ENCODE peak calls at places on chromosome 19, in six cellular contexts. F is tibial artery, Q is HCT116, G is thoracic aorta, R is neuronal stem cell, B is Karpas-422. A is an unnamed sample.

GRCh38 chr19:5624741-5625140 is 1.9 kb downstream of the SAFB start:
- DNase-seq in F (no peak), Q (no peak), G (no peak), R (no peak), B (no peak), A (no peak)

GRCh38 chr19:24053601-24054000 is 33.4 kb upstream of the ZNF254 start:
- DNase-seq in F (no peak), Q (no peak), G (no peak), R (no peak), B (no peak), A (no peak)

GRCh38 chr19:13872695-13873389 is 4.1 kb upstream of the NANOS3 start:
- DNase-seq in F (no peak), Q (no peak), G (no peak), R (peak; percentile 75), B (peak; percentile 58), A (no peak)

GRCh38 chr19:42303101-42303464 is 659 bp upstream of the PAFAH1B3 start:
- DNase-seq in F (no peak), Q (no peak), G (no peak), R (no peak), B (no peak), A (no peak)

GRCh38 chr19:47225746-47226425 is 5.1 kb downstream of the BBC3 start:
- DNase-seq in F (peak; percentile 93), Q (no peak), G (peak; percentile 33), R (peak; percentile 87), B (peak; percentile 95), A (no peak)

GRCh38 chr19:28656644-28657043 is 556.3 kb downstream of the UQCRFS1 start:
- DNase-seq in F (no peak), Q (no peak), G (no peak), R (no peak), B (no peak), A (no peak)

GRCh38 chr19:55283548-55284393 is at the start of gene BRSK1:
- DNase-seq in F (no peak), Q (peak; percentile 26), G (no peak), R (peak; percentile 76), B (peak; percentile 87), A (no peak)

GRCh38 chr19:1648926-1649541 is 3.4 kb downstream of the TCF3 start:
- DNase-seq in F (no peak), Q (no peak), G (no peak), R (no peak), B (peak; percentile 68), A (no peak)

GRCh38 chr19:41697198-41697855 is 9.3 kb upstream of the CEACAM7 start:
- DNase-seq in F (peak; percentile 47), Q (no peak), G (no peak), R (no peak), B (no peak), A (no peak)

GRCh38 chr19:51327066-51327985 is 14.6 kb downstream of the VSIG10L start:
- DNase-seq in F (no peak), Q (no peak), G (no peak), R (peak; percentile 48), B (no peak), A (no peak)

GRCh38 chr19:29517412-29517811 is 8.4 kb upstream of the VSTM2B start:
- DNase-seq in F (no peak), Q (no peak), G (no peak), R (no peak), B (no peak), A (no peak)

GRCh38 chr19:53531457-53531856 is 6.5 kb upstream of the ZNF331 start:
- DNase-seq in F (no peak), Q (no peak), G (no peak), R (no peak), B (no peak), A (no peak)

GRCh38 chr19:55014714-55015113 is 23.4 kb downstream of the GP6 start:
- DNase-seq in F (no peak), Q (no peak), G (no peak), R (no peak), B (no peak), A (no peak)

GRCh38 chr19:6092329-6093286 is 17.7 kb downstream of the RFX2 start:
- DNase-seq in F (peak; percentile 96), Q (peak; percentile 48), G (peak; percentile 52), R (peak; percentile 27), B (no peak), A (peak; percentile 95)

GRCh38 chr19:23770672-23771250 is 12.1 kb upstream of the ZNF681 start:
- DNase-seq in F (no peak), Q (no peak), G (no peak), R (no peak), B (no peak), A (no peak)

GRCh38 chr19:53908106-53908932 is 759 bp upstream of the CACNG7 start:
- DNase-seq in F (no peak), Q (no peak), G (no peak), R (peak; percentile 77), B (peak; percentile 68), A (no peak)

GRCh38 chr19:19562665-19563347 is 24.7 kb downstream of the CILP2 start:
- DNase-seq in F (no peak), Q (no peak), G (no peak), R (no peak), B (peak; percentile 61), A (no peak)

GRCh38 chr19:39046037-39046821 is 13.9 kb upstream of the FBXO27 start:
- DNase-seq in F (no peak), Q (peak; percentile 32), G (no peak), R (no peak), B (peak; percentile 80), A (no peak)

GRCh38 chr19:38683393-38684077 is 36.1 kb downstream of the ACTN4 start:
- DNase-seq in F (peak; percentile 90), Q (peak; percentile 99), G (no peak), R (no peak), B (no peak), A (peak; percentile 98)

GRCh38 chr19:5345895-5346386 is 5.3 kb upstream of the PTPRS start:
- DNase-seq in F (no peak), Q (no peak), G (no peak), R (no peak), B (no peak), A (peak; percentile 40)

GRCh38 chr19:30056580-30056979 is 114.5 kb downstream of the URI1 start:
- DNase-seq in F (no peak), Q (no peak), G (no peak), R (no peak), B (no peak), A (no peak)

GRCh38 chr19:44848805-44849457 is 2.8 kb downstream of the NECTIN2 start:
- DNase-seq in F (no peak), Q (no peak), G (no peak), R (peak; percentile 33), B (no peak), A (no peak)
- H3K27ac ChIP-seq in F (peak overlapping the region; percentile 91), Q (no peak overlapping the region), G (peak overlapping the region; percentile 91), R (peak overlapping the region; percentile 97), B (no peak overlapping the region), A (no peak overlapping the region)

GRCh38 chr19:3493651-3494050 is 6.8 kb downstream of the DOHH start:
- DNase-seq in F (no peak), Q (no peak), G (no peak), R (no peak), B (no peak), A (no peak)

GRCh38 chr19:3497757-3498515 is 2.5 kb downstream of the DOHH start:
- DNase-seq in F (no peak), Q (no peak), G (no peak), R (no peak), B (no peak), A (no peak)

GRCh38 chr19:3494559-3494958 is 5.9 kb downstream of the DOHH start:
- DNase-seq in F (no peak), Q (no peak), G (no peak), R (no peak), B (no peak), A (no peak)

GRCh38 chr19:3494051-3494450 is 6.4 kb downstream of the DOHH start:
- DNase-seq in F (no peak), Q (no peak), G (no peak), R (no peak), B (peak; percentile 66), A (no peak)

GRCh38 chr19:3496392-3497273 is 3.8 kb downstream of the DOHH start:
- DNase-seq in F (no peak), Q (no peak), G (no peak), R (no peak), B (no peak), A (no peak)
- H3K27ac ChIP-seq in F (no peak overlapping the region), Q (no peak overlapping the region), G (no peak overlapping the region), R (no peak overlapping the region), B (no peak overlapping the region), A (no peak overlapping the region)

GRCh38 chr19:48444129-48444932 is 1.5 kb upstream of the GRWD1 start:
- DNase-seq in F (no peak), Q (no peak), G (no peak), R (no peak), B (no peak), A (no peak)

GRCh38 chr19:48443731-48444128 is 2.1 kb upstream of the GRWD1 start:
- DNase-seq in F (no peak), Q (no peak), G (no peak), R (no peak), B (no peak), A (no peak)

GRCh38 chr19:48441360-48442050 is 4.3 kb upstream of the GRWD1 start:
- DNase-seq in F (no peak), Q (no peak), G (no peak), R (no peak), B (no peak), A (no peak)

GRCh38 chr19:48443262-48443661 is 2.5 kb upstream of the GRWD1 start:
- DNase-seq in F (no peak), Q (no peak), G (no peak), R (no peak), B (no peak), A (no peak)

DNA sequence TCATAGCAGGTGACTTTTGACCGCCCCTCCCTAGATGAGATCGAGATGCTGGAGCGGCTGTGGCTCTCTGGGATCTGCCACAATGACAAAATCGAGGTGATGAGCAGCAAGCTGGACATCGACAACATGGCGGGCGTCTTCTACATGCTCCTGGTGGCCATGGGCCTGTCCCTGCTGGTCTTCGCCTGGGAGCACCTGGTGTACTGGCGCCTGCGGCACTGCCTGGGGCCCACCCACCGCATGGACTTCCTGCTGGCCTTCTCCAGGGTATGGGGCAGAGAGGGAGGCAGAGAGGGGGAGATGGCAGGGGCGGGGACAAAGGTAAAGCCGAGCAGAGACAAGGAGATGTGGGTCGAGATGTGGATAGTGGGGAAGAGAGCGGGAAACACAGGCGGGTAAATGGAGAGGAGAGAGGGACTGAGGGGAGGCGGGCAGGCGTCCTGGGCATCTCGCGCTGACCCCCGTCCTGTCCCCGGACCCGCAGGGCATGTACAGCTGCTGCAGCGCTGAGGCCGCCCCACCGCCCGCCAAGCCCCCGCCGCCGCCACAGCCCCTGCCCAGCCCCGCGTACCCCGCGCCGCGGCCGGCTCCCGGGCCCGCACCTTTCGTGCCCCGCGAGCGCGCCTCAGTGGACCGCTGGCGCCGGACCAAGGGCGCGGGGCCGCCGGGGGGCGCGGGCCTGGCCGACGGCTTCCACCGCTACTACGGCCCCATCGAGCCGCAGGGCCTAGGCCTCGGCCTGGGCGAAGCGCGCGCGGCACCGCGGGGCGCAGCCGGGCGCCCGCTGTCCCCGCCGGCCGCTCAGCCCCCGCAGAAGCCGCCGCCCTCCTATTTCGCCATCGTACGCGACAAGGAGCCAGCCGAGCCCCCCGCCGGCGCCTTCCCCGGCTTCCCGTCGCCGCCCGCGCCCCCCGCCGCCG is 3.4 kb upstream of the GRWD1 start:
- DNase-seq in F (no peak), Q (no peak), G (no peak), R (no peak), B (no peak), A (no peak)
- H3K27ac ChIP-seq in F (no peak overlapping the region), Q (no peak overlapping the region), G (no peak overlapping the region), R (no peak overlapping the region), B (no peak overlapping the region), A (no peak overlapping the region)

DNA sequence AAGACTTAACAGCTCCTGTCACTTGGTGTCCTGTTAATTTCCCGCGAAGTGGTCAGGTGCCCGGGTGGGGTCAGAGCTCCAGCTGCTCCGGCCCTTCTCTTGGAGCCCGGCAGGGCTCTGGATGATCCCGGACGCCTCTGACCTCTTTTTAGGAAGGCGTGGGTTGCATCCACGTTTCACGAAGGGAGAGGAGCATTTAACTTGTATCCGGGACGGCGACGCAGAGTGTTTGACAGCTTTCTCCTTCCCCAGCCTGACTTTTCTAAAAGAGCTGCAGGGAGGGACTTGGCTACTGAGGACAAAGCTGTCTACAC is 656 bp downstream of the ZNF155 start:
- DNase-seq in F (no peak), Q (no peak), G (no peak), R (no peak), B (no peak), A (no peak)
- H3K27ac ChIP-seq in F (peak overlapping the region; percentile 82), Q (no peak overlapping the region), G (no peak overlapping the region), R (no peak overlapping the region), B (no peak overlapping the region), A (no peak overlapping the region)

A was measured in epithelial cell of prostate.